ENCODE peak calls at places on chromosomes 13 and 19, in eight cellular contexts. One of them, this sample, is unnamed.

GRCh38 chr19:38298841-38299680 is 5.0 kb upstream of the C19orf33 start:
- DNase-seq in AG09309: no peak
- DNase-seq in ELR: no peak
- DNase-seq in substantia nigra: no peak
- DNase-seq in psoas muscle: no peak
- DNase-seq in sigmoid colon: no peak
- DNase-seq in stimulated activated CD4-positive, alpha-beta T cell treated with anti-CD3 and anti-CD28 coated beads, Interleukin-1b, Interleukin-23, amount 100 ng/mL, for 1 hour: no peak
- DNase-seq in upper lobe of left lung: no peak
- DNase-seq in this sample: peak

GRCh38 chr19:38425810-38426466 is at the start of gene RASGRP4:
- DNase-seq in AG09309: no peak
- DNase-seq in ELR: no peak
- DNase-seq in substantia nigra: no peak
- DNase-seq in psoas muscle: peak
- DNase-seq in sigmoid colon: no peak
- DNase-seq in stimulated activated CD4-positive, alpha-beta T cell treated with anti-CD3 and anti-CD28 coated beads, Interleukin-1b, Interleukin-23, amount 100 ng/mL, for 1 hour: no peak
- DNase-seq in upper lobe of left lung: peak
- DNase-seq in this sample: no peak

GRCh38 chr19:3821857-3822364 is 35.7 kb upstream of the MATK start:
- DNase-seq in AG09309: no peak
- DNase-seq in ELR: peak
- DNase-seq in substantia nigra: peak
- DNase-seq in psoas muscle: peak
- DNase-seq in sigmoid colon: no peak
- DNase-seq in stimulated activated CD4-positive, alpha-beta T cell treated with anti-CD3 and anti-CD28 coated beads, Interleukin-1b, Interleukin-23, amount 100 ng/mL, for 1 hour: peak
- DNase-seq in upper lobe of left lung: peak
- DNase-seq in this sample: no peak

GRCh38 chr13:34419025-34419424 is 523.0 kb upstream of the NBEA start:
- DNase-seq in AG09309: no peak
- DNase-seq in ELR: no peak
- DNase-seq in substantia nigra: no peak
- DNase-seq in psoas muscle: no peak
- DNase-seq in sigmoid colon: no peak
- DNase-seq in stimulated activated CD4-positive, alpha-beta T cell treated with anti-CD3 and anti-CD28 coated beads, Interleukin-1b, Interleukin-23, amount 100 ng/mL, for 1 hour: no peak
- DNase-seq in upper lobe of left lung: no peak
- DNase-seq in this sample: no peak

GRCh38 chr13:33644607-33645543 is 173.1 kb upstream of the RFC3 start:
- DNase-seq in AG09309: no peak
- DNase-seq in ELR: no peak
- DNase-seq in substantia nigra: no peak
- DNase-seq in psoas muscle: no peak
- DNase-seq in sigmoid colon: peak
- DNase-seq in stimulated activated CD4-positive, alpha-beta T cell treated with anti-CD3 and anti-CD28 coated beads, Interleukin-1b, Interleukin-23, amount 100 ng/mL, for 1 hour: no peak
- DNase-seq in upper lobe of left lung: no peak
- DNase-seq in this sample: no peak

GRCh38 chr13:112071011-112071901 is 4.3 kb downstream of the SOX1 start:
- DNase-seq in AG09309: no peak
- DNase-seq in ELR: no peak
- DNase-seq in substantia nigra: no peak
- DNase-seq in psoas muscle: no peak
- DNase-seq in sigmoid colon: no peak
- DNase-seq in stimulated activated CD4-positive, alpha-beta T cell treated with anti-CD3 and anti-CD28 coated beads, Interleukin-1b, Interleukin-23, amount 100 ng/mL, for 1 hour: no peak
- DNase-seq in upper lobe of left lung: no peak
- DNase-seq in this sample: no peak

GRCh38 chr13:83666126-83666525 is 216.1 kb downstream of the SLITRK1 start:
- DNase-seq in AG09309: peak
- DNase-seq in ELR: peak
- DNase-seq in substantia nigra: no peak
- DNase-seq in psoas muscle: no peak
- DNase-seq in sigmoid colon: no peak
- DNase-seq in stimulated activated CD4-positive, alpha-beta T cell treated with anti-CD3 and anti-CD28 coated beads, Interleukin-1b, Interleukin-23, amount 100 ng/mL, for 1 hour: no peak
- DNase-seq in upper lobe of left lung: no peak
- DNase-seq in this sample: no peak

GRCh38 chr13:97275775-97276501 is 53.8 kb downstream of the MBNL2 start:
- DNase-seq in AG09309: no peak
- DNase-seq in ELR: no peak
- DNase-seq in substantia nigra: no peak
- DNase-seq in psoas muscle: no peak
- DNase-seq in sigmoid colon: no peak
- DNase-seq in stimulated activated CD4-positive, alpha-beta T cell treated with anti-CD3 and anti-CD28 coated beads, Interleukin-1b, Interleukin-23, amount 100 ng/mL, for 1 hour: no peak
- DNase-seq in upper lobe of left lung: no peak
- DNase-seq in this sample: no peak

GRCh38 chr19:7823902-7824301 is 6.1 kb upstream of the EVI5L start:
- DNase-seq in AG09309: no peak
- DNase-seq in ELR: no peak
- DNase-seq in substantia nigra: no peak
- DNase-seq in psoas muscle: no peak
- DNase-seq in sigmoid colon: no peak
- DNase-seq in stimulated activated CD4-positive, alpha-beta T cell treated with anti-CD3 and anti-CD28 coated beads, Interleukin-1b, Interleukin-23, amount 100 ng/mL, for 1 hour: no peak
- DNase-seq in upper lobe of left lung: no peak
- DNase-seq in this sample: no peak

GRCh38 chr13:71477735-71478134 is 389.3 kb downstream of the DACH1 start:
- DNase-seq in AG09309: no peak
- DNase-seq in ELR: peak
- DNase-seq in substantia nigra: no peak
- DNase-seq in psoas muscle: no peak
- DNase-seq in sigmoid colon: no peak
- DNase-seq in stimulated activated CD4-positive, alpha-beta T cell treated with anti-CD3 and anti-CD28 coated beads, Interleukin-1b, Interleukin-23, amount 100 ng/mL, for 1 hour: no peak
- DNase-seq in upper lobe of left lung: no peak
- DNase-seq in this sample: no peak

GRCh38 chr19:43901395-43902390 is 33.4 kb downstream of the ZNF45 start:
- DNase-seq in AG09309: peak
- DNase-seq in ELR: peak
- DNase-seq in substantia nigra: peak
- DNase-seq in psoas muscle: peak
- DNase-seq in sigmoid colon: peak
- DNase-seq in stimulated activated CD4-positive, alpha-beta T cell treated with anti-CD3 and anti-CD28 coated beads, Interleukin-1b, Interleukin-23, amount 100 ng/mL, for 1 hour: peak
- DNase-seq in upper lobe of left lung: peak
- DNase-seq in this sample: peak

GRCh38 chr19:18972301-18972831 is 31.3 kb upstream of the HOMER3 start:
- DNase-seq in AG09309: no peak
- DNase-seq in ELR: peak
- DNase-seq in substantia nigra: no peak
- DNase-seq in psoas muscle: no peak
- DNase-seq in sigmoid colon: no peak
- DNase-seq in stimulated activated CD4-positive, alpha-beta T cell treated with anti-CD3 and anti-CD28 coated beads, Interleukin-1b, Interleukin-23, amount 100 ng/mL, for 1 hour: no peak
- DNase-seq in upper lobe of left lung: peak
- DNase-seq in this sample: no peak

GRCh38 chr19:45443462-45444317 is 20.0 kb upstream of the ERCC1 start:
- DNase-seq in AG09309: no peak
- DNase-seq in ELR: peak
- DNase-seq in substantia nigra: peak
- DNase-seq in psoas muscle: peak
- DNase-seq in sigmoid colon: peak
- DNase-seq in stimulated activated CD4-positive, alpha-beta T cell treated with anti-CD3 and anti-CD28 coated beads, Interleukin-1b, Interleukin-23, amount 100 ng/mL, for 1 hour: no peak
- DNase-seq in upper lobe of left lung: peak
- DNase-seq in this sample: no peak

GRCh38 chr19:54492568-54492967 is 10.1 kb upstream of the LAIR2 start:
- DNase-seq in AG09309: no peak
- DNase-seq in ELR: no peak
- DNase-seq in substantia nigra: no peak
- DNase-seq in psoas muscle: no peak
- DNase-seq in sigmoid colon: no peak
- DNase-seq in stimulated activated CD4-positive, alpha-beta T cell treated with anti-CD3 and anti-CD28 coated beads, Interleukin-1b, Interleukin-23, amount 100 ng/mL, for 1 hour: no peak
- DNase-seq in upper lobe of left lung: no peak
- DNase-seq in this sample: no peak

GRCh38 chr19:16417660-16418596 is 53.8 kb downstream of the EPS15L1 start:
- DNase-seq in AG09309: no peak
- DNase-seq in ELR: peak
- DNase-seq in substantia nigra: peak
- DNase-seq in psoas muscle: peak
- DNase-seq in sigmoid colon: peak
- DNase-seq in stimulated activated CD4-positive, alpha-beta T cell treated with anti-CD3 and anti-CD28 coated beads, Interleukin-1b, Interleukin-23, amount 100 ng/mL, for 1 hour: peak
- DNase-seq in upper lobe of left lung: peak
- DNase-seq in this sample: no peak